ENCODE peak calls at places on chromosomes 7 and 10, in four cellular contexts. C is SK-N-SH, Q is H1, N is K562. L is an unnamed sample.

GRCh38 chr7:1056006-1056784 is 11.8 kb downstream of the GPR146 start:
- DNase-seq in Q (no peak), N (no peak), C (peak; percentile 72), L (no peak)

GRCh38 chr10:34628174-34628802 is 186.8 kb downstream of the PARD3 start:
- DNase-seq in Q (no peak), N (peak; percentile 74), C (peak; percentile 66), L (no peak)

GRCh38 chr10:5089869-5090268 is 4.3 kb upstream of the AKR1C3 start:
- DNase-seq in Q (no peak), C (no peak), N (no peak), L (no peak)

GRCh38 chr10:92076722-92077121 is 153.2 kb downstream of the BTAF1 start:
- DNase-seq in C (no peak), N (no peak), Q (no peak), L (no peak)

GRCh38 chr7:151032936-151033863 is 5.0 kb downstream of the ABCB8 start:
- DNase-seq in N (no peak), Q (no peak), C (no peak), L (no peak)

GRCh38 chr10:14617850-14618249 is 156.8 kb downstream of the FAM107B start:
- DNase-seq in C (no peak), Q (no peak), N (peak; percentile 15), L (no peak)

GRCh38 chr7:135486258-135486657 is 23.6 kb downstream of the CNOT4 start:
- DNase-seq in N (no peak), Q (no peak), C (no peak), L (no peak)

GRCh38 chr7:91240546-91240945 is 23.7 kb upstream of the FZD1 start:
- DNase-seq in C (no peak), N (no peak), Q (no peak), L (no peak)

GRCh38 chr7:34096135-34096775 is 190.9 kb downstream of the BMPER start:
- DNase-seq in Q (no peak), N (no peak), C (no peak), L (no peak)

GRCh38 chr10:132611986-132612385 is 74.4 kb downstream of the INPP5A start:
- DNase-seq in Q (no peak), N (no peak), C (peak; percentile 11), L (no peak)

GRCh38 chr7:4202954-4203353 is 479.1 kb upstream of the FOXK1 start:
- DNase-seq in Q (no peak), C (no peak), N (no peak), L (no peak)

GRCh38 chr7:6346581-6346980 is 74.2 kb upstream of the CYTH3 start:
- DNase-seq in C (no peak), N (no peak), Q (no peak), L (no peak)

GRCh38 chr10:5125315-5126044 is 31.3 kb downstream of the AKR1C3 start:
- DNase-seq in N (no peak), Q (no peak), C (no peak), L (no peak)

GRCh38 chr10:12501324-12501723 is 152.0 kb downstream of the CAMK1D start:
- DNase-seq in N (no peak), C (no peak), Q (no peak), L (no peak)

GRCh38 chr7:40822861-40823260 is 688.1 kb downstream of the SUGCT start:
- DNase-seq in N (no peak), Q (no peak), C (no peak), L (no peak)

GRCh38 chr10:17507538-17507937 is 53.1 kb upstream of the ST8SIA6 start:
- DNase-seq in N (no peak), Q (no peak), C (no peak), L (no peak)

GRCh38 chr7:142943706-142944268 is 4.5 kb downstream of the LLCFC1 start:
- DNase-seq in Q (no peak), N (no peak), C (no peak), L (no peak)

GRCh38 chr10:3107426-3107961 is 40.1 kb downstream of the PFKP start:
- DNase-seq in C (no peak), N (no peak), Q (no peak), L (no peak)

GRCh38 chr10:121732676-121733445 is 134.6 kb upstream of the FGFR2 start:
- DNase-seq in Q (peak; percentile 59), C (no peak), N (no peak), L (no peak)

GRCh38 chr10:118520116-118520742 is 75.2 kb downstream of the PRLHR start:
- DNase-seq in Q (no peak), C (no peak), N (no peak), L (no peak)

GRCh38 chr10:118521415-118522117 is 73.9 kb downstream of the PRLHR start:
- DNase-seq in C (no peak), Q (no peak), N (no peak), L (no peak)

GRCh38 chr10:118522791-118523498 is 72.5 kb downstream of the PRLHR start:
- DNase-seq in N (no peak), C (no peak), Q (no peak), L (no peak)

GRCh38 chr10:118513174-118513573 is 82.3 kb downstream of the PRLHR start:
- DNase-seq in N (no peak), Q (no peak), C (no peak), L (no peak)

DNA sequence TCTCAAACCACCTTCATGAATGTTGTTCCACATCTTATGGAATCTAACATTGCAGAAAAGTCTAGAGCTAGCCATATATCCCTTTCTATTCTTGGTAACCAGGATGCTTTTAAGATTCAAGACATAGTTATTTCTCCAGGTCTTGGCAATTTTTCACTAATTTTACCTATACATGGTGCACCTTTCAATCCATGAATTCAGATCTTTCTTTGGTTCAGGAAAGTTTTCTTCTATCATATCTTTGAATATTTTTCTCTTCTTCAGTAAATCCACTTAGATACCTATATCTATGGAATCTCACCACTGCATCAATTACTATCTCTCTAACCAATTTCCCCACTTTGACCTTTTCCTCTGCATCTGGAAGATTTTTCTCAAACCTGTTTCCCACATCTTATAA is 77.4 kb downstream of the PRLHR start:
- DNase-seq in N (no peak), C (no peak), Q (no peak), L (no peak)
- TF ChIP-seq TAF1 in N (no peak), C (no peak), Q (no peak), L (no peak)

GRCh38 chr7:21159506-21159905 is 268.4 kb upstream of the SP4 start:
- DNase-seq in N (no peak), Q (no peak), C (no peak), L (no peak)
- TF ChIP-seq TAF1 in N (no peak), Q (no peak), C (no peak), L (no peak)

GRCh38 chr7:32952876-32953275 is 4.4 kb upstream of the FKBP9 start:
- DNase-seq in Q (no peak), N (no peak), C (no peak), L (no peak)
- TF ChIP-seq TAF1 in Q (no peak), N (no peak), C (no peak), L (no peak)

DNA sequence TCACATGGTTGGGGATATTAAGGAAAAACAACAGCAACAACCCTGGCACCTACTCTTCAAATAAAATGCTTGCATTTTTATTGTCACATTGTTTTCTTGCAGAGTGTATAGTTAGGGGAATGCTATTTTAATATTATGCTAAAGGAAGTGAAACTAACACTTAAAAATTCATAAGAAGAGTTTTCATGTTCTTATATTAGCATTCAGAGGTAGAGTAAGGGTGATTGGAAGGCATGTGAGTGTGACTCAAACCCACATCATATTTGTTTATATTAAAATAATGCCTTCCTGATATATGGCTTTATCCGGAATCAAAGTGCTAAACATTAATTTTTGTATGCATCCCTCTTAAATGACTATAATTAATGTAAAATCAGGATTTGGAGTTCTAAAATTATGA is 59.8 kb upstream of the TES start:
- DNase-seq in C (no peak), N (no peak), Q (no peak), L (peak; percentile 2)
- TF ChIP-seq TAF1 in C (no peak), N (no peak), Q (no peak), L (no peak)

GRCh38 chr7:88396948-88397322 is 90.2 kb upstream of the STEAP4 start:
- DNase-seq in N (no peak), C (no peak), Q (no peak), L (no peak)
- TF ChIP-seq TAF1 in N (no peak), C (no peak), Q (no peak), L (no peak)

GRCh38 chr7:155785536-155785935 is 26.7 kb downstream of the SHH start:
- DNase-seq in N (no peak), C (no peak), Q (no peak), L (no peak)
- TF ChIP-seq TAF1 in N (no peak), C (no peak), Q (no peak), L (no peak)

DNA sequence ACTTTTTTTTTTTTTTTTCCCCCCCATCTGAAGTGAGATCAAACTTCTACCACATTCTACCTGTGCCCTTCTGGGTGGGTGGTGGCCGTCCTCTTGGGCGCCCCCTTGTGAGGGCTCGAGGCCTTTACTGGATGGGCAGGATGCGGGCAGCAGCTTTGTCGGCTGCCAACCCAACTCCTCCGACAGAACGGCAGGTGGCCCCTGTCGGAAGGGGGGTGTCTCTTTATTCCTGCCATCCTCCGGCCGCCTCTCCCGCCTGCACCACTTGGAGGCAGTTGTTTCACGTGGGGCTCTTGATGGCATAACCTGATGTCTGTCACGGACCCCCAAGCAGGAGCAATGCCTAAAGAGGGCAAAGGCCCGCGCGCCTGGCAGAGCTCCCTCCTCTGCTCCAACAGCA is 31.0 kb downstream of the AMZ1 start:
- DNase-seq in C (peak; percentile 89), N (peak; percentile 47), Q (peak; percentile 29), L (no peak)
- TF ChIP-seq TAF1 in C (no peak), N (no peak), Q (no peak), L (no peak)

DNA sequence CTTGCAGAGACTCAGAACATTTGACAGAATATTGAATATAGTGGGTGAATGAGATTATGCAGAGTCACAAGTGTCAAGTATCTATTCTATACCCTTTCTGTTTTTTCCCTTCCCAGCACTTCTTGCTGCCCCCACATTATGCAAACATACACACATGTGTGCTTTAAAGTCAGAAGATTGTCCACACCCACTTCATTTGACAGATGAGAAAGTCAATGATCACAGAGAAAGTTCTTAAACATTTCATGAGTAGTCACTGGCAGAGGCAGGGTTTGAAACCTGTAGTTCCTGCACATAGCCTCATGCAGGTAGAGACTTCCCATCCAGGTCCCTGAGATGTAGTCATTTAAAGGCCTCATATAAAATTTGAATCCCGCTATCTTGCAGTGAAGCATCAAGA is 217.7 kb downstream of the STK31 start:
- DNase-seq in C (no peak), N (no peak), Q (no peak), L (no peak)
- TF ChIP-seq TAF1 in C (no peak), N (no peak), Q (no peak), L (no peak)

GRCh38 chr10:118045154-118045841 is 1.4 kb downstream of the RAB11FIP2 start:
- DNase-seq in Q (no peak), C (no peak), N (no peak), L (no peak)

GRCh38 chr10:118042336-118042735 is 4.4 kb downstream of the RAB11FIP2 start:
- DNase-seq in N (no peak), Q (no peak), C (peak; percentile 17), L (no peak)

GRCh38 chr10:118045842-118046490 is 775 bp downstream of the RAB11FIP2 start:
- DNase-seq in N (peak; percentile 9), C (no peak), Q (no peak), L (no peak)

GRCh38 chr10:118042827-118043242 is 3.9 kb downstream of the RAB11FIP2 start:
- DNase-seq in C (no peak), Q (no peak), N (no peak), L (no peak)

GRCh38 chr10:118041316-118041715 is 5.4 kb downstream of the RAB11FIP2 start:
- DNase-seq in C (no peak), Q (no peak), N (no peak), L (no peak)
- TF ChIP-seq TAF1 in C (no peak), Q (no peak), N (no peak), L (no peak)

L was measured in GM12891.